ENCODE peak calls at places on chromosome 4, in nine cellular contexts. N, G, T, B, D, A, M, V and S are unnamed samples.

GRCh38 chr4:79917246-79917645 is 155.8 kb downstream of the ANTXR2 start:
- DNase-seq in N (peak; percentile 64), G (peak; percentile 25), T (peak; percentile 7), B (peak; percentile 62), D (peak; percentile 28), A (peak; percentile 42), M (peak; percentile 37), V (no peak), S (no peak)

GRCh38 chr4:3484057-3484973 is 21.2 kb downstream of the DOK7 start:
- DNase-seq in N (no peak), G (no peak), T (no peak), B (no peak), D (no peak), A (peak; percentile 60), M (no peak), V (no peak), S (peak; percentile 76)

GRCh38 chr4:107212565-107212964 is 176.5 kb upstream of the DKK2 start:
- DNase-seq in N (no peak), G (no peak), T (no peak), B (no peak), D (no peak), A (no peak), M (no peak), V (no peak), S (no peak)

GRCh38 chr4:42284030-42284429 is 113.3 kb upstream of the SHISA3 start:
- DNase-seq in N (no peak), G (no peak), T (no peak), B (no peak), D (no peak), A (no peak), M (no peak), V (no peak), S (no peak)

GRCh38 chr4:24741915-24742314 is 53.5 kb upstream of the SOD3 start:
- DNase-seq in N (no peak), G (no peak), T (no peak), B (no peak), D (no peak), A (no peak), M (no peak), V (no peak), S (no peak)

GRCh38 chr4:74133786-74134499 is 24.0 kb upstream of the MTHFD2L start:
- DNase-seq in N (peak; percentile 87), G (peak; percentile 34), T (peak; percentile 73), B (peak; percentile 90), D (peak; percentile 77), A (peak; percentile 89), M (peak; percentile 61), V (peak; percentile 2), S (peak; percentile 66)

GRCh38 chr4:142402925-142403324 is 443.2 kb downstream of the INPP4B start:
- DNase-seq in N (peak; percentile 64), G (no peak), T (no peak), B (peak; percentile 41), D (peak; percentile 30), A (peak; percentile 7), M (no peak), V (no peak), S (peak; percentile 42)

GRCh38 chr4:183182873-183183725 is 84.0 kb downstream of the WWC2 start:
- DNase-seq in N (peak; percentile 91), G (peak; percentile 36), T (no peak), B (peak; percentile 93), D (peak; percentile 83), A (peak; percentile 61), M (peak; percentile 24), V (no peak), S (peak; percentile 68)

GRCh38 chr4:48913346-48913745 is 6.8 kb upstream of the OCIAD2 start:
- DNase-seq in N (peak; percentile 85), G (no peak), T (peak; percentile 65), B (peak; percentile 92), D (peak; percentile 84), A (peak; percentile 19), M (peak; percentile 53), V (no peak), S (peak; percentile 95)

GRCh38 chr4:109701566-109702399 is 1.5 kb downstream of the CASP6 start:
- DNase-seq in N (peak; percentile 3), G (no peak), T (no peak), B (peak; percentile 39), D (no peak), A (no peak), M (no peak), V (no peak), S (no peak)

GRCh38 chr4:87270144-87270543 is 49.7 kb upstream of the KLHL8 start:
- DNase-seq in N (peak; percentile 17), G (no peak), T (peak; percentile 4), B (peak; percentile 31), D (peak; percentile 38), A (peak; percentile 51), M (peak; percentile 30), V (no peak), S (peak; percentile 9)

GRCh38 chr4:142036795-142037583 is 400.6 kb downstream of the IL15 start:
- DNase-seq in N (peak; percentile 65), G (no peak), T (no peak), B (peak; percentile 46), D (peak; percentile 51), A (peak; percentile 16), M (no peak), V (no peak), S (peak; percentile 75)

GRCh38 chr4:104351696-104352095 is 143.0 kb downstream of the CXXC4 start:
- DNase-seq in N (no peak), G (no peak), T (no peak), B (no peak), D (no peak), A (no peak), M (no peak), V (no peak), S (no peak)

GRCh38 chr4:102787096-102787867 is 26.5 kb upstream of the MANBA start:
- DNase-seq in N (peak; percentile 49), G (no peak), T (no peak), B (no peak), D (peak; percentile 60), A (peak; percentile 16), M (no peak), V (no peak), S (no peak)

GRCh38 chr4:120922390-120923200 is at the start of gene PRDM5:
- DNase-seq in N (peak; percentile 65), G (peak; percentile 2), T (no peak), B (peak; percentile 52), D (peak; percentile 37), A (peak; percentile 47), M (peak; percentile 80), V (no peak), S (peak; percentile 9)

GRCh38 chr4:16157609-16158503 is 68.4 kb downstream of the TAPT1 start:
- DNase-seq in N (no peak), G (no peak), T (no peak), B (no peak), D (no peak), A (no peak), M (no peak), V (no peak), S (no peak)

GRCh38 chr4:113958766-113959540 is 20.5 kb downstream of the ARSJ start:
- DNase-seq in N (peak; percentile 97), G (no peak), T (peak; percentile 92), B (peak; percentile 95), D (peak; percentile 95), A (peak; percentile 83), M (no peak), V (no peak), S (peak; percentile 91)

GRCh38 chr4:125505637-125506036 is 190.9 kb downstream of the FAT4 start:
- DNase-seq in N (no peak), G (no peak), T (no peak), B (no peak), D (no peak), A (no peak), M (no peak), V (no peak), S (no peak)